ENCODE peak calls at places on chromosome 16, in nine cellular contexts. X, V, T, S, N, Y, Q, E and W are unnamed samples.
A peak's percentile ranks its signal among the peaks of the same experiment; 100 is the strongest.

GRCh38 chr16:80614908-80615696 is 74.3 kb downstream of the DYNLRB2 start:
- DNase-seq in X (no peak), T (peak; percentile 84), Y (no peak), S (no peak), E (peak; percentile 69), N (peak; percentile 64), Q (peak; percentile 63), V (no peak), W (no peak)

GRCh38 chr16:88560722-88561484 is 9.3 kb upstream of the ZC3H18 start:
- DNase-seq in V (no peak), T (peak; percentile 30), Y (no peak), S (peak; percentile 48), Q (peak; percentile 57), X (no peak), N (peak; percentile 15), E (peak; percentile 44), W (no peak)

GRCh38 chr16:89467382-89467781 is 23.0 kb downstream of the ANKRD11 start:
- DNase-seq in T (no peak), Q (no peak), S (no peak), Y (no peak), E (no peak), N (no peak), X (no peak), V (no peak), W (no peak)

GRCh38 chr16:81419806-81420205 is 24.8 kb upstream of the CMIP start:
- DNase-seq in X (no peak), N (no peak), S (no peak), T (no peak), V (no peak), E (no peak), Q (no peak), Y (no peak), W (no peak)

GRCh38 chr16:64475627-64476351 is 646.1 kb downstream of the CDH11 start:
- DNase-seq in X (no peak), V (no peak), Q (no peak), T (peak; percentile 62), E (peak; percentile 60), Y (no peak), N (peak; percentile 29), S (no peak), W (no peak)

GRCh38 chr16:5025171-5025632 is 8.5 kb downstream of the NAGPA start:
- DNase-seq in Q (peak; percentile 44), N (no peak), T (peak; percentile 23), S (no peak), V (no peak), E (peak; percentile 18), X (no peak), Y (no peak), W (no peak)

GRCh38 chr16:87461466-87461975 is 31.3 kb downstream of the ZCCHC14 start:
- DNase-seq in Y (peak; percentile 96), S (peak; percentile 77), E (peak; percentile 33), V (peak; percentile 59), Q (peak; percentile 31), N (no peak), X (peak; percentile 38), T (peak; percentile 39), W (peak; percentile 74)

GRCh38 chr16:84897911-84898377 is 78.2 kb downstream of the CRISPLD2 start:
- DNase-seq in S (no peak), T (no peak), X (no peak), Q (no peak), Y (no peak), E (no peak), N (no peak), V (no peak), W (no peak)

GRCh38 chr16:56657555-56658430 is at the start of gene MT1F:
- DNase-seq in T (peak; percentile 29), N (no peak), Q (peak; percentile 44), V (peak; percentile 79), S (peak; percentile 52), E (peak; percentile 55), X (peak; percentile 49), Y (peak; percentile 93), W (no peak)

GRCh38 chr16:11497329-11497805 is 89.4 kb downstream of the LITAF start:
- DNase-seq in S (no peak), E (peak; percentile 65), Y (peak; percentile 98), Q (peak; percentile 87), N (peak; percentile 76), X (peak; percentile 94), T (peak; percentile 55), V (peak; percentile 96), W (no peak)

GRCh38 chr16:3389663-3390338 is 11.0 kb downstream of the ZSCAN32 start:
- DNase-seq in N (no peak), Q (no peak), E (no peak), X (no peak), S (no peak), Y (no peak), T (no peak), V (no peak), W (no peak)

DNA sequence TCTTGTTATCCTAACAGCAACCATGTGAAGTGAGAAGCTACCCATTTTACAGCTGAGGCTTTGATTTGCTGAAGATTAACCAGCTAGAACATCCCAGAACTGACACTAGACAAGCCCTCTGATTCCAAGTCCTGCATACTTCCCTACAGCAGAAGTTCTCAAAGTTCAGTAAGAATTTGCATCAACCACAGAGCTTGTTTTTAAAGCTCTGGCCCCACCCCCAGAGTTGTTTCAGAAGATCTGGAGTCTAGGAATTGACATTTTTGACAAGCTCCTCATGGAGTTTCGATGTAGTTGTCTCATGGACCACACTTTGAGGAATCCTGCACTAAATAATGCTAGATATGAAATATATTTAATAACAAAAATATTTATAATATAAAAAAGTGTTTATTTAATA is 120.3 kb upstream of the ADAMTS18 start:
- DNase-seq in N (no peak), V (no peak), T (no peak), Q (no peak), S (no peak), Y (no peak), E (no peak), X (no peak), W (no peak)
- TF ChIP-seq CTCF in N (no peak), V (no peak), T (no peak), Q (no peak), S (no peak), Y (no peak), E (no peak), X (no peak), W (no peak)

GRCh38 chr16:47052666-47053640 is 79.5 kb upstream of the DNAJA2 start:
- DNase-seq in Q (peak; percentile 23), N (no peak), E (no peak), X (no peak), V (no peak), Y (no peak), T (peak; percentile 29), S (no peak), W (no peak)
- TF ChIP-seq CTCF in Q (no peak), N (no peak), E (no peak), X (no peak), V (no peak), Y (no peak), T (no peak), S (no peak), W (no peak)

GRCh38 chr16:47571049-47571448 is 109.9 kb downstream of the PHKB start:
- DNase-seq in Y (no peak), X (no peak), V (no peak), E (no peak), S (no peak), N (no peak), T (no peak), Q (no peak), W (no peak)
- TF ChIP-seq CTCF in Y (no peak), X (no peak), V (no peak), E (no peak), S (no peak), N (no peak), T (no peak), Q (no peak), W (no peak)

DNA sequence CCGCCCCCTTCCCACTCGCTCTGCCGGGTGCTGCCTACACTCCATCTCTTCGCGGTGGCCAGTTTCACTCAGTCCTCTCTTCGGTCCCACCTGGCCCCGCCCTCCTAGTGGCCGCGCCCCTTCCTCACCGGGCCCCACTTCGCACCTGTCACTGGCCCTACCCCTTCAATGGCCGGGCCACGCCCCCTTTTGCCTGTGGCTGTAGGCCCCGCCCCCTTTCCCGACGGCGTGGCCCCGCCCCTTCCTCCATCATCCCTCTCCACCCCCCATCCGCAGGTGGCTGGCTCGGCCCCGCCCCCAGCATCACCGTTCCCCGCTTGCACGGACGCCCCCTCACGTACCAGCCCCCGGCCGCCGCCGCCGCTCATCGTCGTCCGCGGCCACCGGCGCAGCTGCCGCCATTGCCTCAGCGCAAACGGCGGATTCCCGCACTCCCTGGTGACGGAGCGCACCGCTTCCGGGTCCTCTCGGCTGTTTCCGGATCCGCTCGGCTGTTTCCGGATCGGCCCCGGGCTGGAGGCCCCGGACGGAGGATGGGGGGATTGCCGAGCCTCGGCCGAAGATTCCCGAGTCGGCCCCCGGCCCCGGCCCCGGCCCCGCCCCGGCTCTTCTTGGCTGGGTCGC is at the start of gene RABEP2:
- DNase-seq in X (peak; percentile 45), Q (peak; percentile 95), E (peak; percentile 91), T (peak; percentile 87), N (peak; percentile 81), S (peak; percentile 99), V (peak; percentile 98), Y (peak; percentile 99), W (peak; percentile 99)
- TF ChIP-seq CTCF in X (no peak), Q (no peak), E (no peak), T (no peak), N (no peak), S (peak; percentile 5), V (no peak), Y (no peak), W (no peak)